ENCODE peak calls at places on chromosomes 5 and 9, in seven cellular contexts. M is GM10248; J is NCI-H510A; Z is CD8-positive, alpha-beta memory T cell; L is globus pallidus; H is MCF 10A; N is stimulated activated CD4-positive, alpha-beta T cell treated with anti-CD3 and anti-CD28 coated beads, Interleukin-2, amount 100 ng/mL, for 48 hours. S is an unnamed sample.
A peak's percentile ranks its signal among the peaks of the same experiment; 100 is the strongest.

GRCh38 chr9:137417161-137418021 is 5.6 kb downstream of the EXD3 start:
- DNase-seq in J (no peak), H (no peak), Z (no peak), M (no peak), N (no peak), L (no peak), S (no peak)

GRCh38 chr5:6496207-6496584 is 47.5 kb downstream of the UBE2QL1 start:
- DNase-seq in N (no peak), L (no peak), J (no peak), H (no peak), Z (no peak), M (peak; percentile 55), S (no peak)

GRCh38 chr5:158979749-158980521 is 119.8 kb downstream of the EBF1 start:
- DNase-seq in L (peak; percentile 59), M (no peak), N (no peak), Z (no peak), J (no peak), H (peak; percentile 72), S (peak; percentile 12)

GRCh38 chr9:127340721-127341120 is 56.2 kb upstream of the SLC2A8 start:
- DNase-seq in L (no peak), M (no peak), J (no peak), H (peak; percentile 41), N (no peak), Z (no peak), S (no peak)

GRCh38 chr5:149445739-149446369 is 66.8 kb upstream of the IL17B start:
- DNase-seq in N (no peak), J (no peak), Z (no peak), M (no peak), L (no peak), H (peak; percentile 90), S (peak; percentile 78)

GRCh38 chr9:86242012-86242411 is 17.4 kb downstream of the C9orf153 start:
- DNase-seq in H (no peak), J (no peak), N (no peak), Z (no peak), M (no peak), L (no peak), S (no peak)

GRCh38 chr9:33637881-33638280 is 113.8 kb downstream of the ANKRD18B start:
- DNase-seq in N (no peak), Z (no peak), J (no peak), H (no peak), L (no peak), M (no peak), S (no peak)

GRCh38 chr5:172123269-172123692 is 64.7 kb downstream of the STK10 start:
- DNase-seq in M (no peak), L (peak; percentile 75), Z (no peak), H (peak; percentile 73), N (no peak), J (no peak), S (no peak)